ENCODE peak calls at places on chromosomes 7 and 10, in five cellular contexts. One of them, this sample, is unnamed.

GRCh38 chr10:98259606-98260319 is 8.2 kb downstream of the LOXL4 start:
- DNase-seq in Peyer's patch: no peak
- DNase-seq in GM13977: no peak
- DNase-seq in cardiac muscle cell: no peak
- DNase-seq in BE2C: peak
- DNase-seq in this sample: no peak

GRCh38 chr10:68184546-68184945 is 47.4 kb downstream of the ATOH7 start:
- DNase-seq in GM13977: no peak
- DNase-seq in Peyer's patch: no peak
- DNase-seq in cardiac muscle cell: peak
- DNase-seq in BE2C: no peak
- DNase-seq in this sample: no peak

GRCh38 chr7:46839651-46840050 is 742.3 kb downstream of the TNS3 start:
- DNase-seq in BE2C: no peak
- DNase-seq in GM13977: no peak
- DNase-seq in cardiac muscle cell: no peak
- DNase-seq in Peyer's patch: no peak
- DNase-seq in this sample: no peak

GRCh38 chr10:2619472-2619871 is 447.9 kb upstream of the PFKP start:
- DNase-seq in Peyer's patch: no peak
- DNase-seq in BE2C: peak
- DNase-seq in cardiac muscle cell: no peak
- DNase-seq in GM13977: no peak
- DNase-seq in this sample: no peak

GRCh38 chr7:14637968-14638367 is 264.6 kb downstream of the DGKB start:
- DNase-seq in BE2C: no peak
- DNase-seq in Peyer's patch: no peak
- DNase-seq in cardiac muscle cell: peak
- DNase-seq in GM13977: no peak
- DNase-seq in this sample: no peak

GRCh38 chr10:43944742-43945730 is 296.4 kb upstream of the ZNF32 start:
- DNase-seq in GM13977: no peak
- DNase-seq in BE2C: no peak
- DNase-seq in Peyer's patch: no peak
- DNase-seq in cardiac muscle cell: no peak
- DNase-seq in this sample: no peak

GRCh38 chr7:105309235-105310156 is 79.2 kb downstream of the SRPK2 start:
- DNase-seq in cardiac muscle cell: no peak
- DNase-seq in Peyer's patch: no peak
- DNase-seq in GM13977: no peak
- DNase-seq in BE2C: no peak
- DNase-seq in this sample: no peak

GRCh38 chr7:5638994-5639393 is 142.5 kb downstream of the RNF216 start:
- DNase-seq in Peyer's patch: no peak
- DNase-seq in cardiac muscle cell: peak
- DNase-seq in BE2C: no peak
- DNase-seq in GM13977: no peak
- DNase-seq in this sample: no peak

GRCh38 chr7:114310344-114311118 is 104.1 kb upstream of the FOXP2 start:
- DNase-seq in GM13977: no peak
- DNase-seq in BE2C: no peak
- DNase-seq in Peyer's patch: no peak
- DNase-seq in cardiac muscle cell: no peak
- DNase-seq in this sample: no peak

GRCh38 chr10:132571565-132572544 is 34.3 kb downstream of the INPP5A start:
- DNase-seq in GM13977: peak
- DNase-seq in BE2C: peak
- DNase-seq in Peyer's patch: peak
- DNase-seq in cardiac muscle cell: peak
- DNase-seq in this sample: peak

GRCh38 chr7:33444501-33444900 is 315.1 kb downstream of the BBS9 start:
- DNase-seq in BE2C: no peak
- DNase-seq in Peyer's patch: no peak
- DNase-seq in GM13977: no peak
- DNase-seq in cardiac muscle cell: peak
- DNase-seq in this sample: no peak

GRCh38 chr7:101559586-101559985 is 69.5 kb downstream of the MYL10 start:
- DNase-seq in BE2C: no peak
- DNase-seq in Peyer's patch: no peak
- DNase-seq in GM13977: no peak
- DNase-seq in cardiac muscle cell: no peak
- DNase-seq in this sample: peak

GRCh38 chr10:113399051-113399450 is 153.8 kb upstream of the HABP2 start:
- DNase-seq in Peyer's patch: no peak
- DNase-seq in GM13977: no peak
- DNase-seq in BE2C: no peak
- DNase-seq in cardiac muscle cell: no peak
- DNase-seq in this sample: no peak

GRCh38 chr7:20744913-20745587 is 41.6 kb downstream of the SP8 start:
- DNase-seq in cardiac muscle cell: no peak
- DNase-seq in BE2C: no peak
- DNase-seq in GM13977: no peak
- DNase-seq in Peyer's patch: no peak
- DNase-seq in this sample: no peak

GRCh38 chr7:12322287-12322902 is 81.3 kb downstream of the VWDE start:
- DNase-seq in GM13977: peak
- DNase-seq in Peyer's patch: no peak
- DNase-seq in BE2C: no peak
- DNase-seq in cardiac muscle cell: peak
- DNase-seq in this sample: no peak

GRCh38 chr7:42959549-42959948 is 27.4 kb downstream of the MRPL32 start:
- DNase-seq in Peyer's patch: no peak
- DNase-seq in BE2C: no peak
- DNase-seq in GM13977: no peak
- DNase-seq in cardiac muscle cell: no peak
- DNase-seq in this sample: no peak

GRCh38 chr10:132148261-132149251 is 38.2 kb upstream of the DPYSL4 start:
- DNase-seq in Peyer's patch: no peak
- DNase-seq in BE2C: peak
- DNase-seq in GM13977: no peak
- DNase-seq in cardiac muscle cell: no peak
- DNase-seq in this sample: no peak

GRCh38 chr7:146366938-146367337 is 250.3 kb downstream of the CNTNAP2 start:
- DNase-seq in Peyer's patch: no peak
- DNase-seq in cardiac muscle cell: peak
- DNase-seq in GM13977: no peak
- DNase-seq in BE2C: no peak
- DNase-seq in this sample: no peak

GRCh38 chr7:40234046-40234445 is 99.2 kb downstream of the SUGCT start:
- DNase-seq in Peyer's patch: no peak
- DNase-seq in BE2C: no peak
- DNase-seq in cardiac muscle cell: no peak
- DNase-seq in GM13977: no peak
- DNase-seq in this sample: peak

GRCh38 chr7:65731562-65732035 is 141.3 kb upstream of the VKORC1L1 start:
- DNase-seq in BE2C: peak
- DNase-seq in Peyer's patch: peak
- DNase-seq in cardiac muscle cell: peak
- DNase-seq in GM13977: no peak
- DNase-seq in this sample: peak

GRCh38 chr10:119103687-119104652 is at the start of gene DENND10:
- DNase-seq in BE2C: peak
- DNase-seq in Peyer's patch: peak
- DNase-seq in GM13977: peak
- DNase-seq in cardiac muscle cell: peak
- DNase-seq in this sample: peak

GRCh38 chr7:99270702-99271101 is 1.9 kb upstream of the MYH16 start:
- DNase-seq in cardiac muscle cell: no peak
- DNase-seq in GM13977: no peak
- DNase-seq in Peyer's patch: no peak
- DNase-seq in BE2C: no peak
- DNase-seq in this sample: no peak

GRCh38 chr7:45582136-45582742 is 8.1 kb downstream of the ADCY1 start:
- DNase-seq in cardiac muscle cell: no peak
- DNase-seq in BE2C: no peak
- DNase-seq in GM13977: no peak
- DNase-seq in Peyer's patch: no peak
- DNase-seq in this sample: no peak

GRCh38 chr7:20270867-20271266 is 53.7 kb upstream of the MACC1 start:
- DNase-seq in cardiac muscle cell: no peak
- DNase-seq in Peyer's patch: no peak
- DNase-seq in GM13977: peak
- DNase-seq in BE2C: no peak
- DNase-seq in this sample: peak

GRCh38 chr10:71878327-71879034 is 27.4 kb upstream of the PSAP start:
- DNase-seq in cardiac muscle cell: no peak
- DNase-seq in GM13977: peak
- DNase-seq in Peyer's patch: no peak
- DNase-seq in BE2C: peak
- DNase-seq in this sample: no peak
- TF ChIP-seq CTCF in cardiac muscle cell: no peak
- TF ChIP-seq CTCF in GM13977: no peak
- TF ChIP-seq CTCF in Peyer's patch: no peak
- TF ChIP-seq CTCF in BE2C: no peak
- TF ChIP-seq CTCF in this sample: no peak

DNA sequence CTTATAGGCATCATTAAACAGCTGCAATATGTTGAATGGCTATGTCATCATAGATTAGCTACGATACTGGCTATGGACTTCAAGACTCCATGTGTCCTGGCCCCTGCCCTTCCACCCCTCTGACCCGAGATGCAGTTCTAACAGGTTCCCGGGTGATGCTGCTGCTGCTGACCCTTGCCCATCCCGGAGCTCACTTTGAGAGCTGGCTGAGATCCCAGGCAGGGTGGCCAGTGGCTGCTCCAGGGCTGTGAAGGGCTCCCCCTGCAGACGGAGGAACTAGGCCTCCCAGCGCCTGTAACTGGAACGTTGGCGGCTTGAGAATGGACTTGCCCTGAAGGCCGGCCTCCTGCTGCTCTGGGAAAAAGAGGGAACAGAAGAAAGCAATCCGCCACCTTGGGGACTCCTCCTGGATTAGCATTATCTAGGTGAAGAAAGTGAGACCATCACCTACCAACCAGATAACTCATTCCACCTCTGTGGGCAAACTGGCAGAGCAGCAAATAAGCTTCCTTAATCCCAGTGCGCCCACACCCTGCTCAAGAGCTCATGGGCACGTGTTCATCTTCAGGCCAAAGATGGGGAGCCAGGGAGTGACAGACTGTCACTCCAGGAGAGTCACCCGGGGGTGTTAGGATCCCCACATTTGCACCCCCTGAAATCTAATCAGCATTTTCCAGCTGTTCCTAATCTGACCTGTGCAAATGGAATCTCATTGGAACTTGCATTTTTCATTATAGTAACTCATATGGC is 56.8 kb downstream of the PARP12 start:
- DNase-seq in cardiac muscle cell: peak
- DNase-seq in BE2C: peak
- DNase-seq in GM13977: no peak
- DNase-seq in Peyer's patch: peak
- DNase-seq in this sample: no peak
- TF ChIP-seq CTCF in cardiac muscle cell: peak
- TF ChIP-seq CTCF in BE2C: peak
- TF ChIP-seq CTCF in GM13977: peak
- TF ChIP-seq CTCF in Peyer's patch: peak
- TF ChIP-seq CTCF in this sample: no peak

DNA sequence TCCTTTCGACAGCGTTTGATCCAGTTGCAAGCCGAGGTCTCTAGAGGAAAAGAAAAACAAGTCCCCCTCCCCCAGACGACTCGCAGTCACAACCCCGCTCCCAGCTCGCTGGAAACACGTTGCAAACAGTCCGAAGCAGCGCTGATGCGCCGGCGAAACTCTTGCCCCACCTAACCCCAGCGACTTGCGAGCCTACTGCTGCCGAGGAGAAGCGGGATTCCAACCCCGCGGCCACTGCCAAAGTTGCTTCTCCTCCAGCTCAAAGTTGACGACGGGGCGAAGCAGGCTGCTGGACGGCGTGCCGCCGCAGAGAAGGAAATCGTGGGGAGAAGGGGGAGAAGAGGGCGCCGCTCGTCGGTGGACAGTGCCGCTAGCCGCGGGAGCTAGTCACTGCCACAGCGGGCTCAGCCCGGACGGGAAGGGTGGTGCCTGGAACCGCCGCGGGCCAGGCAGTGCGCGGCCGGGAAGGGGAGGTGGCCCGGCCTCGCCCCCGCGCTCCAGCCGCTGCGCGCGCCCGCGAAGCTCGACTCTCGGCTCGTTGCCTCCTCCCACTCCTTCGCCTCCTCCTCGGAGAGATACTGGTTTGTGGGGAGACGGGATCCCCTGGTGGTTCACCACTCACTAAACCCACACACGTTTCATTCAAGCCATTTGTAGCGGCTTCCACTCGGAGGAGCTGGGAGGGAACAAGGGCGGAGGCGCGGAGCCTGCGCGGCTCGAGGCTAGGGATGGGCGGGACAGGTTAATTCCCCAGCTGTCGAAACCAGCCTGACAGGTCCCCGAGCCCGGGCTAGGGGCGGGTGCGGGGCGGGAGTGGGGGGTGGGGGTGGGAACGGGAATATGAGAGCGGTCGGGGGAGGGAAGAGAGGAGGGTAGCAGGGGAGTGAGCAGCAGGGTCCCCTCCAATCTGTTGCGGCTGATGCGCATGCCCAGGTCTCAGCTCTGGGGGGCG is at the start of gene GPR37:
- DNase-seq in cardiac muscle cell: peak
- DNase-seq in Peyer's patch: peak
- DNase-seq in BE2C: peak
- DNase-seq in GM13977: peak
- DNase-seq in this sample: peak
- TF ChIP-seq CTCF in cardiac muscle cell: no peak
- TF ChIP-seq CTCF in Peyer's patch: peak
- TF ChIP-seq CTCF in BE2C: no peak
- TF ChIP-seq CTCF in GM13977: peak
- TF ChIP-seq CTCF in this sample: no peak

DNA sequence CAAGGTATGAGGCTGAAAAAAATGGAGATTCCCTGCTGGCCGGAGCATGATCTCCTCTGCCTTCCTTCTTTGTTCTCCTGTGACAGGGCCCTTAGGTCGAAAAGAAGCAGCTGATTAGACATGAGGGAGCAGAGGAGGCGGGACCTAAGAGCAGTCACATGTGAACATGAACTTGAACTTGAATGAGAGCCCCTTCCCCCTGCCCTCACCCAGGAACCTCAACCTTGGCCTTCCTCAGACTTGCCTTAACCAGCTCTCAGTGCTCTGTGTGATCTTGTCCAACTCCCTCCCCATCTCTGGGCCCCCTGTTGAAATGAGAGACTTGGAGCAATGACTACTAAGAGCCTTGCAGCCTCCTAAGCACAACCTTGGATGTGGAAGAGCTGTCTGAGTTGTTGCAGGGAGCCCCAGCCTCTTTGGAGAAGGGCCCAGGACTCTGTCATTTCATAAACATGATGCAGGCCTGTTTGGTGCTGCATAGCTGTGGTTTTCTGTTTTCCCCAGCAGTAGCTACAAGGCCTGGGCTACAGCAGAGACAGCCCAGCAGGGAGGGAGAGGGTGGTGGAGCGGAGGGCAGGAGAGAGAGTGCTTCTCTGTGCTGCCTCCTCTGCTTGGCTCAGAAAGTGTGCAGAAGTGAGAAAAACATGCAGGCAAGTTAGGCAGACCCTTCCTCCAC is 124.0 kb upstream of the ZMIZ1 start:
- DNase-seq in Peyer's patch: no peak
- DNase-seq in GM13977: no peak
- DNase-seq in cardiac muscle cell: peak
- DNase-seq in BE2C: no peak
- DNase-seq in this sample: no peak
- TF ChIP-seq CTCF in Peyer's patch: no peak
- TF ChIP-seq CTCF in GM13977: no peak
- TF ChIP-seq CTCF in cardiac muscle cell: peak
- TF ChIP-seq CTCF in BE2C: no peak
- TF ChIP-seq CTCF in this sample: no peak

GRCh38 chr7:108246227-108246837 is 116.2 kb upstream of the LAMB4 start:
- DNase-seq in BE2C: no peak
- DNase-seq in cardiac muscle cell: peak
- DNase-seq in GM13977: no peak
- DNase-seq in Peyer's patch: peak
- DNase-seq in this sample: no peak
- TF ChIP-seq CTCF in BE2C: no peak
- TF ChIP-seq CTCF in cardiac muscle cell: peak
- TF ChIP-seq CTCF in GM13977: no peak
- TF ChIP-seq CTCF in Peyer's patch: peak
- TF ChIP-seq CTCF in this sample: peak